ENCODE peak calls at places on chromosomes 5 and 9, in nine cellular contexts. Z is neural progenitor cell; A is HFFc6; P is heart right ventricle; T is CD4-positive, alpha-beta T cell; Y is GM23338; I is uterus; D is spleen; S is IMR-90. O is an unnamed sample.

GRCh38 chr5:97044057-97044456 is 98.4 kb downstream of the LIX1 start:
- DNase-seq in Z (peak; percentile 59), A (peak; percentile 30), P (peak; percentile 10), T (no peak), Y (peak; percentile 90), I (peak; percentile 20), D (no peak), S (peak; percentile 18), O (no peak)

GRCh38 chr9:106717686-106718085 is 145.3 kb upstream of the ZNF462 start:
- DNase-seq in Z (no peak), A (no peak), P (no peak), T (no peak), Y (peak; percentile 28), I (no peak), D (no peak), S (peak; percentile 80), O (no peak)

GRCh38 chr5:96157841-96158291 is 196.2 kb upstream of the ELL2 start:
- DNase-seq in Z (no peak), A (no peak), P (no peak), T (no peak), Y (no peak), I (no peak), D (no peak), S (no peak), O (no peak)

GRCh38 chr9:32823101-32823500 is 39.8 kb downstream of the TMEM215 start:
- DNase-seq in Z (no peak), A (no peak), P (no peak), T (no peak), Y (no peak), I (no peak), D (no peak), S (no peak), O (no peak)

GRCh38 chr5:132961887-132962286 is 1.5 kb downstream of the AFF4 start:
- DNase-seq in Z (no peak), A (peak; percentile 28), P (no peak), T (no peak), Y (no peak), I (no peak), D (no peak), S (peak; percentile 81), O (no peak)

GRCh38 chr9:37293664-37294524 is 128.6 kb upstream of the GRHPR start:
- DNase-seq in Z (peak; percentile 11), A (peak; percentile 23), P (no peak), T (no peak), Y (no peak), I (no peak), D (no peak), S (peak; percentile 32), O (no peak)

GRCh38 chr5:111914957-111915356 is 158.0 kb upstream of the NREP start:
- DNase-seq in Z (peak; percentile 16), A (no peak), P (no peak), T (no peak), Y (peak; percentile 3), I (no peak), D (no peak), S (no peak), O (no peak)

GRCh38 chr5:153972240-153972639 is 66.5 kb downstream of the FAM114A2 start:
- DNase-seq in Z (no peak), A (no peak), P (no peak), T (no peak), Y (no peak), I (no peak), D (no peak), S (no peak), O (no peak)

GRCh38 chr5:140868721-140869554 is at the start of gene PCDHA11:
- DNase-seq in Z (peak; percentile 63), A (no peak), P (no peak), T (no peak), Y (peak; percentile 87), I (no peak), D (no peak), S (no peak), O (no peak)

GRCh38 chr5:141790630-141791029 is 87.6 kb downstream of the PCDH1 start:
- DNase-seq in Z (no peak), A (no peak), P (no peak), T (no peak), Y (no peak), I (no peak), D (no peak), S (no peak), O (no peak)

GRCh38 chr9:34513567-34514214 is 9.1 kb downstream of the ENHO start:
- DNase-seq in Z (peak; percentile 76), A (no peak), P (no peak), T (no peak), Y (peak; percentile 63), I (no peak), D (no peak), S (no peak), O (no peak)

GRCh38 chr9:104810421-104811339 is 46.8 kb downstream of the NIPSNAP3B start:
- DNase-seq in Z (no peak), A (no peak), P (peak; percentile 29), T (no peak), Y (peak; percentile 22), I (no peak), D (no peak), S (peak; percentile 59), O (no peak)

GRCh38 chr5:1553642-1554409 is 30.1 kb upstream of the LPCAT1 start:
- DNase-seq in Z (no peak), A (no peak), P (no peak), T (no peak), Y (no peak), I (no peak), D (no peak), S (no peak), O (no peak)

GRCh38 chr5:172115541-172115982 is 72.5 kb downstream of the STK10 start:
- DNase-seq in Z (no peak), A (no peak), P (no peak), T (no peak), Y (no peak), I (no peak), D (peak; percentile 82), S (no peak), O (no peak)

GRCh38 chr9:131276107-131276888 is at the start of gene FAM78A:
- DNase-seq in Z (peak; percentile 63), A (no peak), P (no peak), T (no peak), Y (peak; percentile 69), I (no peak), D (peak; percentile 97), S (no peak), O (peak; percentile 71)

GRCh38 chr5:139903805-139904565 is 108.4 kb downstream of the PSD2 start:
- DNase-seq in Z (peak; percentile 84), A (no peak), P (no peak), T (no peak), Y (peak; percentile 80), I (no peak), D (peak; percentile 68), S (no peak), O (no peak)

GRCh38 chr5:142324377-142324870 is 397 bp downstream of the SPRY4 start:
- DNase-seq in Z (no peak), A (no peak), P (no peak), T (no peak), Y (no peak), I (peak; percentile 33), D (no peak), S (no peak), O (no peak)

GRCh38 chr9:21681641-21682040 is 120.8 kb upstream of the MTAP start:
- DNase-seq in Z (no peak), A (peak; percentile 83), P (no peak), T (no peak), Y (no peak), I (no peak), D (no peak), S (peak; percentile 85), O (no peak)

GRCh38 chr9:16768816-16769215 is 101.7 kb downstream of the BNC2 start:
- DNase-seq in Z (peak; percentile 65), A (no peak), P (no peak), T (no peak), Y (peak; percentile 79), I (no peak), D (no peak), S (no peak), O (no peak)

GRCh38 chr9:110847661-110848060 is 179.1 kb downstream of the MUSK start:
- DNase-seq in Z (no peak), A (no peak), P (no peak), T (no peak), Y (no peak), I (no peak), D (no peak), S (peak; percentile 60), O (no peak)

DNA sequence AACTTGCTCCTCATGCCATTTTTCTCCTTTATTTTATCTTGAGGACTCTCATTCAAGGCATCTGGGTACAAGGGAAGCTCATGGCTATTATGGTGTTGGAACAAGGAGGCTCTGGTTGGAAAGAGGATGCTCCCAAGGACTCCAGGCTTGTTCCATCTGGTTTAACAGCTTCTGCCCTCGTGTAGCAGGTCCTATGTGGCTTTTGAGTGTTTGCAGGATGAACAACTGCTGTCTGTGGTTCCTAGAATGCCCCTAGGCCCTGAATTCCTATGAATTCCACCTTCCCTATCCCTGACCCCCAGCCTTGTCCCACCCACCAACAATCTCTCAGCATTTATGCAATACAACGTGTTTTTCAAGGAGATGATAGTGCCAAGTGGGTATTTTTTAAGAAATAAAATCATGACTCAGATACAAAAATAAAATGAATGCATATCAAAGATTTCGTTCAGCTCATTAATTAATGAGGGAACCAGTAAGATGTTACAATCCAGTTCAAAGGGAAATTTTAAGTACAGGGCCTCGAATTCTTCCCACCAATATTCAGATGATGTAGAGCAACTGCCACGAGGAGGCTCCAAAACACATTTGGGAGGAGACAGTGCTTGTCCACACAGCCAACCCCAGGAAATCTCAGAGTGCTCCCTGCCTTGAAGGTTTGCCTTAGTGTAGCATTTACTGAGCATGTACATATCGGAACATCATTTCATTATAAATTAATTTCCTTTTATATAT is 182.0 kb downstream of the MUSK start:
- DNase-seq in Z (no peak), A (no peak), P (no peak), T (no peak), Y (no peak), I (no peak), D (no peak), S (no peak), O (no peak)
- TF ChIP-seq CTCF in Z (no peak), A (no peak), P (no peak), T (no peak), Y (peak; percentile 11), I (no peak), D (no peak), S (no peak), O (no peak)

GRCh38 chr5:135217669-135218485 is 181.2 kb downstream of the MACROH2A1 start:
- DNase-seq in Z (peak; percentile 17), A (no peak), P (no peak), T (no peak), Y (peak; percentile 38), I (no peak), D (peak; percentile 22), S (no peak), O (peak; percentile 35)
- TF ChIP-seq CTCF in Z (peak; percentile 30), A (peak; percentile 32), P (no peak), T (no peak), Y (peak; percentile 59), I (no peak), D (no peak), S (no peak), O (no peak)

GRCh38 chr5:173602423-173602822 is 14.0 kb downstream of the BOD1 start:
- DNase-seq in Z (no peak), A (peak; percentile 58), P (no peak), T (no peak), Y (peak; percentile 50), I (no peak), D (no peak), S (peak; percentile 70), O (no peak)
- TF ChIP-seq CTCF in Z (no peak), A (no peak), P (no peak), T (no peak), Y (peak; percentile 30), I (no peak), D (no peak), S (no peak), O (no peak)

GRCh38 chr9:136014928-136015633 is 53.9 kb upstream of the UBAC1 start:
- DNase-seq in Z (no peak), A (no peak), P (no peak), T (no peak), Y (no peak), I (no peak), D (peak; percentile 60), S (no peak), O (peak; percentile 22)
- TF ChIP-seq CTCF in Z (no peak), A (no peak), P (no peak), T (no peak), Y (no peak), I (no peak), D (no peak), S (no peak), O (no peak)

O was measured in CD14-positive monocyte.